ENCODE peak calls at places on chromosomes 16 and 17, in nine cellular contexts. One of them, this sample, is unnamed.

GRCh38 chr17:79838541-79839274 is 532 bp downstream of the CBX4 start:
- DNase-seq in breast epithelium: no peak
- DNase-seq in glutamatergic neuron: peak
- DNase-seq in GM23248: peak
- DNase-seq in stimulated activated naive CD4-positive, alpha-beta T cell: peak
- DNase-seq in AG10803: peak
- DNase-seq in left cardiac atrium: peak
- DNase-seq in activated naive CD4-positive, alpha-beta T cell treated with anti-CD3 and anti-CD28 coated beads, Interleukin-2, amount 50 U/mL, for 72 hours: peak
- DNase-seq in activated T-helper 1 cell treated with anti-CD3 and anti-CD28 coated beads, Interleukin-12 subunit alpha, Interleukin-12 subunit beta, Interleukin-2, Interleukin-4 antibody, amounts not matched to agents 30 ng/mL and 10 ng/mL and 1 ng/mL, durations not matched to agents 14 hours and 24 hours and 36 hours: peak
- DNase-seq in this sample: peak

GRCh38 chr16:79272141-79272577 is 328.4 kb downstream of the MAF start:
- DNase-seq in stimulated activated naive CD4-positive, alpha-beta T cell: peak
- DNase-seq in glutamatergic neuron: no peak
- DNase-seq in AG10803: no peak
- DNase-seq in activated T-helper 1 cell treated with anti-CD3 and anti-CD28 coated beads, Interleukin-12 subunit alpha, Interleukin-12 subunit beta, Interleukin-2, Interleukin-4 antibody, amounts not matched to agents 30 ng/mL and 10 ng/mL and 1 ng/mL, durations not matched to agents 14 hours and 24 hours and 36 hours: peak
- DNase-seq in activated naive CD4-positive, alpha-beta T cell treated with anti-CD3 and anti-CD28 coated beads, Interleukin-2, amount 50 U/mL, for 72 hours: peak
- DNase-seq in GM23248: no peak
- DNase-seq in breast epithelium: no peak
- DNase-seq in left cardiac atrium: no peak
- DNase-seq in this sample: no peak

GRCh38 chr16:69240336-69240735 is 53.4 kb downstream of the SNTB2 start:
- DNase-seq in left cardiac atrium: no peak
- DNase-seq in activated naive CD4-positive, alpha-beta T cell treated with anti-CD3 and anti-CD28 coated beads, Interleukin-2, amount 50 U/mL, for 72 hours: no peak
- DNase-seq in activated T-helper 1 cell treated with anti-CD3 and anti-CD28 coated beads, Interleukin-12 subunit alpha, Interleukin-12 subunit beta, Interleukin-2, Interleukin-4 antibody, amounts not matched to agents 30 ng/mL and 10 ng/mL and 1 ng/mL, durations not matched to agents 14 hours and 24 hours and 36 hours: no peak
- DNase-seq in GM23248: peak
- DNase-seq in breast epithelium: no peak
- DNase-seq in glutamatergic neuron: no peak
- DNase-seq in AG10803: peak
- DNase-seq in stimulated activated naive CD4-positive, alpha-beta T cell: no peak
- DNase-seq in this sample: peak

GRCh38 chr17:3447625-3448024 is 14.0 kb upstream of the OR1E2 start:
- DNase-seq in activated T-helper 1 cell treated with anti-CD3 and anti-CD28 coated beads, Interleukin-12 subunit alpha, Interleukin-12 subunit beta, Interleukin-2, Interleukin-4 antibody, amounts not matched to agents 30 ng/mL and 10 ng/mL and 1 ng/mL, durations not matched to agents 14 hours and 24 hours and 36 hours: no peak
- DNase-seq in AG10803: no peak
- DNase-seq in stimulated activated naive CD4-positive, alpha-beta T cell: no peak
- DNase-seq in left cardiac atrium: no peak
- DNase-seq in activated naive CD4-positive, alpha-beta T cell treated with anti-CD3 and anti-CD28 coated beads, Interleukin-2, amount 50 U/mL, for 72 hours: no peak
- DNase-seq in glutamatergic neuron: no peak
- DNase-seq in breast epithelium: no peak
- DNase-seq in GM23248: peak
- DNase-seq in this sample: peak

GRCh38 chr16:20740901-20741491 is 622 bp downstream of the THUMPD1 start:
- DNase-seq in left cardiac atrium: peak
- DNase-seq in stimulated activated naive CD4-positive, alpha-beta T cell: no peak
- DNase-seq in AG10803: peak
- DNase-seq in breast epithelium: peak
- DNase-seq in activated T-helper 1 cell treated with anti-CD3 and anti-CD28 coated beads, Interleukin-12 subunit alpha, Interleukin-12 subunit beta, Interleukin-2, Interleukin-4 antibody, amounts not matched to agents 30 ng/mL and 10 ng/mL and 1 ng/mL, durations not matched to agents 14 hours and 24 hours and 36 hours: peak
- DNase-seq in activated naive CD4-positive, alpha-beta T cell treated with anti-CD3 and anti-CD28 coated beads, Interleukin-2, amount 50 U/mL, for 72 hours: peak
- DNase-seq in glutamatergic neuron: peak
- DNase-seq in GM23248: peak
- DNase-seq in this sample: peak

GRCh38 chr17:67503184-67503583 is 126.1 kb downstream of the PITPNC1 start:
- DNase-seq in AG10803: no peak
- DNase-seq in GM23248: peak
- DNase-seq in glutamatergic neuron: no peak
- DNase-seq in stimulated activated naive CD4-positive, alpha-beta T cell: no peak
- DNase-seq in activated T-helper 1 cell treated with anti-CD3 and anti-CD28 coated beads, Interleukin-12 subunit alpha, Interleukin-12 subunit beta, Interleukin-2, Interleukin-4 antibody, amounts not matched to agents 30 ng/mL and 10 ng/mL and 1 ng/mL, durations not matched to agents 14 hours and 24 hours and 36 hours: no peak
- DNase-seq in left cardiac atrium: no peak
- DNase-seq in breast epithelium: no peak
- DNase-seq in activated naive CD4-positive, alpha-beta T cell treated with anti-CD3 and anti-CD28 coated beads, Interleukin-2, amount 50 U/mL, for 72 hours: no peak
- DNase-seq in this sample: peak

GRCh38 chr17:49566668-49567071 is 9.0 kb upstream of the NXPH3 start:
- DNase-seq in activated T-helper 1 cell treated with anti-CD3 and anti-CD28 coated beads, Interleukin-12 subunit alpha, Interleukin-12 subunit beta, Interleukin-2, Interleukin-4 antibody, amounts not matched to agents 30 ng/mL and 10 ng/mL and 1 ng/mL, durations not matched to agents 14 hours and 24 hours and 36 hours: no peak
- DNase-seq in glutamatergic neuron: no peak
- DNase-seq in GM23248: no peak
- DNase-seq in breast epithelium: no peak
- DNase-seq in left cardiac atrium: no peak
- DNase-seq in stimulated activated naive CD4-positive, alpha-beta T cell: no peak
- DNase-seq in activated naive CD4-positive, alpha-beta T cell treated with anti-CD3 and anti-CD28 coated beads, Interleukin-2, amount 50 U/mL, for 72 hours: no peak
- DNase-seq in AG10803: no peak
- DNase-seq in this sample: no peak

GRCh38 chr17:39171933-39172332 is 6.0 kb upstream of the ARL5C start:
- DNase-seq in activated T-helper 1 cell treated with anti-CD3 and anti-CD28 coated beads, Interleukin-12 subunit alpha, Interleukin-12 subunit beta, Interleukin-2, Interleukin-4 antibody, amounts not matched to agents 30 ng/mL and 10 ng/mL and 1 ng/mL, durations not matched to agents 14 hours and 24 hours and 36 hours: no peak
- DNase-seq in breast epithelium: no peak
- DNase-seq in activated naive CD4-positive, alpha-beta T cell treated with anti-CD3 and anti-CD28 coated beads, Interleukin-2, amount 50 U/mL, for 72 hours: no peak
- DNase-seq in left cardiac atrium: no peak
- DNase-seq in glutamatergic neuron: no peak
- DNase-seq in GM23248: no peak
- DNase-seq in stimulated activated naive CD4-positive, alpha-beta T cell: no peak
- DNase-seq in AG10803: no peak
- DNase-seq in this sample: no peak

GRCh38 chr16:70696952-70697600 is 11.2 kb upstream of the MTSS2 start:
- DNase-seq in glutamatergic neuron: no peak
- DNase-seq in left cardiac atrium: no peak
- DNase-seq in breast epithelium: peak
- DNase-seq in stimulated activated naive CD4-positive, alpha-beta T cell: peak
- DNase-seq in activated naive CD4-positive, alpha-beta T cell treated with anti-CD3 and anti-CD28 coated beads, Interleukin-2, amount 50 U/mL, for 72 hours: no peak
- DNase-seq in GM23248: no peak
- DNase-seq in activated T-helper 1 cell treated with anti-CD3 and anti-CD28 coated beads, Interleukin-12 subunit alpha, Interleukin-12 subunit beta, Interleukin-2, Interleukin-4 antibody, amounts not matched to agents 30 ng/mL and 10 ng/mL and 1 ng/mL, durations not matched to agents 14 hours and 24 hours and 36 hours: no peak
- DNase-seq in AG10803: no peak
- DNase-seq in this sample: peak

GRCh38 chr16:4192206-4192605 is 49.7 kb downstream of the SRL start:
- DNase-seq in breast epithelium: no peak
- DNase-seq in GM23248: no peak
- DNase-seq in activated T-helper 1 cell treated with anti-CD3 and anti-CD28 coated beads, Interleukin-12 subunit alpha, Interleukin-12 subunit beta, Interleukin-2, Interleukin-4 antibody, amounts not matched to agents 30 ng/mL and 10 ng/mL and 1 ng/mL, durations not matched to agents 14 hours and 24 hours and 36 hours: no peak
- DNase-seq in activated naive CD4-positive, alpha-beta T cell treated with anti-CD3 and anti-CD28 coated beads, Interleukin-2, amount 50 U/mL, for 72 hours: no peak
- DNase-seq in AG10803: no peak
- DNase-seq in left cardiac atrium: no peak
- DNase-seq in glutamatergic neuron: no peak
- DNase-seq in stimulated activated naive CD4-positive, alpha-beta T cell: no peak
- DNase-seq in this sample: no peak

GRCh38 chr16:17850626-17851265 is 380.0 kb upstream of the XYLT1 start:
- DNase-seq in breast epithelium: no peak
- DNase-seq in left cardiac atrium: no peak
- DNase-seq in activated naive CD4-positive, alpha-beta T cell treated with anti-CD3 and anti-CD28 coated beads, Interleukin-2, amount 50 U/mL, for 72 hours: no peak
- DNase-seq in glutamatergic neuron: peak
- DNase-seq in AG10803: no peak
- DNase-seq in stimulated activated naive CD4-positive, alpha-beta T cell: no peak
- DNase-seq in GM23248: no peak
- DNase-seq in activated T-helper 1 cell treated with anti-CD3 and anti-CD28 coated beads, Interleukin-12 subunit alpha, Interleukin-12 subunit beta, Interleukin-2, Interleukin-4 antibody, amounts not matched to agents 30 ng/mL and 10 ng/mL and 1 ng/mL, durations not matched to agents 14 hours and 24 hours and 36 hours: no peak
- DNase-seq in this sample: no peak

GRCh38 chr17:71460943-71461342 is 659.9 kb upstream of the SOX9 start:
- DNase-seq in glutamatergic neuron: peak
- DNase-seq in left cardiac atrium: no peak
- DNase-seq in GM23248: peak
- DNase-seq in activated T-helper 1 cell treated with anti-CD3 and anti-CD28 coated beads, Interleukin-12 subunit alpha, Interleukin-12 subunit beta, Interleukin-2, Interleukin-4 antibody, amounts not matched to agents 30 ng/mL and 10 ng/mL and 1 ng/mL, durations not matched to agents 14 hours and 24 hours and 36 hours: no peak
- DNase-seq in AG10803: peak
- DNase-seq in activated naive CD4-positive, alpha-beta T cell treated with anti-CD3 and anti-CD28 coated beads, Interleukin-2, amount 50 U/mL, for 72 hours: no peak
- DNase-seq in breast epithelium: no peak
- DNase-seq in stimulated activated naive CD4-positive, alpha-beta T cell: no peak
- DNase-seq in this sample: peak

GRCh38 chr16:11024333-11025053 is 80.1 kb downstream of the CLEC16A start:
- DNase-seq in breast epithelium: no peak
- DNase-seq in activated naive CD4-positive, alpha-beta T cell treated with anti-CD3 and anti-CD28 coated beads, Interleukin-2, amount 50 U/mL, for 72 hours: no peak
- DNase-seq in GM23248: no peak
- DNase-seq in AG10803: no peak
- DNase-seq in glutamatergic neuron: no peak
- DNase-seq in activated T-helper 1 cell treated with anti-CD3 and anti-CD28 coated beads, Interleukin-12 subunit alpha, Interleukin-12 subunit beta, Interleukin-2, Interleukin-4 antibody, amounts not matched to agents 30 ng/mL and 10 ng/mL and 1 ng/mL, durations not matched to agents 14 hours and 24 hours and 36 hours: no peak
- DNase-seq in stimulated activated naive CD4-positive, alpha-beta T cell: no peak
- DNase-seq in left cardiac atrium: no peak
- DNase-seq in this sample: no peak

GRCh38 chr16:8946544-8946943 is 17.2 kb downstream of the USP7 start:
- DNase-seq in activated T-helper 1 cell treated with anti-CD3 and anti-CD28 coated beads, Interleukin-12 subunit alpha, Interleukin-12 subunit beta, Interleukin-2, Interleukin-4 antibody, amounts not matched to agents 30 ng/mL and 10 ng/mL and 1 ng/mL, durations not matched to agents 14 hours and 24 hours and 36 hours: no peak
- DNase-seq in glutamatergic neuron: peak
- DNase-seq in stimulated activated naive CD4-positive, alpha-beta T cell: no peak
- DNase-seq in GM23248: no peak
- DNase-seq in left cardiac atrium: no peak
- DNase-seq in breast epithelium: no peak
- DNase-seq in AG10803: no peak
- DNase-seq in activated naive CD4-positive, alpha-beta T cell treated with anti-CD3 and anti-CD28 coated beads, Interleukin-2, amount 50 U/mL, for 72 hours: no peak
- DNase-seq in this sample: no peak

GRCh38 chr17:29069526-29070041 is 26.6 kb downstream of the PIPOX start:
- DNase-seq in GM23248: peak
- DNase-seq in breast epithelium: no peak
- DNase-seq in activated T-helper 1 cell treated with anti-CD3 and anti-CD28 coated beads, Interleukin-12 subunit alpha, Interleukin-12 subunit beta, Interleukin-2, Interleukin-4 antibody, amounts not matched to agents 30 ng/mL and 10 ng/mL and 1 ng/mL, durations not matched to agents 14 hours and 24 hours and 36 hours: no peak
- DNase-seq in left cardiac atrium: peak
- DNase-seq in AG10803: no peak
- DNase-seq in glutamatergic neuron: no peak
- DNase-seq in activated naive CD4-positive, alpha-beta T cell treated with anti-CD3 and anti-CD28 coated beads, Interleukin-2, amount 50 U/mL, for 72 hours: no peak
- DNase-seq in stimulated activated naive CD4-positive, alpha-beta T cell: no peak
- DNase-seq in this sample: peak

GRCh38 chr17:74210191-74211140 is 2.9 kb upstream of the TTYH2 start:
- DNase-seq in activated naive CD4-positive, alpha-beta T cell treated with anti-CD3 and anti-CD28 coated beads, Interleukin-2, amount 50 U/mL, for 72 hours: peak
- DNase-seq in stimulated activated naive CD4-positive, alpha-beta T cell: peak
- DNase-seq in left cardiac atrium: peak
- DNase-seq in AG10803: peak
- DNase-seq in GM23248: peak
- DNase-seq in glutamatergic neuron: peak
- DNase-seq in activated T-helper 1 cell treated with anti-CD3 and anti-CD28 coated beads, Interleukin-12 subunit alpha, Interleukin-12 subunit beta, Interleukin-2, Interleukin-4 antibody, amounts not matched to agents 30 ng/mL and 10 ng/mL and 1 ng/mL, durations not matched to agents 14 hours and 24 hours and 36 hours: peak
- DNase-seq in breast epithelium: peak
- DNase-seq in this sample: peak